ENCODE peak calls at places on chromosomes 11 and 22, in four cellular contexts. One of them, this sample, is unnamed.
A peak's percentile ranks its signal among the peaks of the same experiment; 100 is the strongest.

GRCh38 chr11:105469931-105470330 is 139.9 kb upstream of the GRIA4 start:
- DNase-seq in pancreas: no peak
- DNase-seq in myocyte: no peak
- DNase-seq in activated CD4-positive, CD25-positive, alpha-beta regulatory T cell: no peak
- DNase-seq in this sample: no peak

GRCh38 chr22:22895776-22896445 is 8.3 kb downstream of the IGLL5 start:
- DNase-seq in pancreas: no peak
- DNase-seq in myocyte: no peak
- DNase-seq in activated CD4-positive, CD25-positive, alpha-beta regulatory T cell: no peak
- DNase-seq in this sample: no peak

GRCh38 chr11:72799441-72799840 is 5.6 kb upstream of the STARD10 start:
- DNase-seq in activated CD4-positive, CD25-positive, alpha-beta regulatory T cell: no peak
- DNase-seq in myocyte: no peak
- DNase-seq in pancreas: no peak
- DNase-seq in this sample: no peak

GRCh38 chr11:104957280-104957679 is 11.1 kb downstream of the CASP4 start:
- DNase-seq in pancreas: no peak
- DNase-seq in activated CD4-positive, CD25-positive, alpha-beta regulatory T cell: no peak
- DNase-seq in myocyte: no peak
- DNase-seq in this sample: no peak

GRCh38 chr11:125903753-125904659 is at the start of gene DDX25:
- DNase-seq in pancreas: peak; percentile 49
- DNase-seq in myocyte: no peak
- DNase-seq in activated CD4-positive, CD25-positive, alpha-beta regulatory T cell: no peak
- DNase-seq in this sample: no peak

GRCh38 chr11:15599376-15599775 is 484.7 kb downstream of the INSC start:
- DNase-seq in activated CD4-positive, CD25-positive, alpha-beta regulatory T cell: no peak
- DNase-seq in pancreas: no peak
- DNase-seq in myocyte: no peak
- DNase-seq in this sample: no peak

GRCh38 chr11:72793081-72793451 is 781 bp downstream of the STARD10 start:
- DNase-seq in myocyte: no peak
- DNase-seq in pancreas: no peak
- DNase-seq in activated CD4-positive, CD25-positive, alpha-beta regulatory T cell: no peak
- DNase-seq in this sample: no peak

GRCh38 chr11:71342951-71343827 is 90.8 kb upstream of the SHANK2 start:
- DNase-seq in pancreas: peak; percentile 79
- DNase-seq in activated CD4-positive, CD25-positive, alpha-beta regulatory T cell: no peak
- DNase-seq in myocyte: peak; percentile 56
- DNase-seq in this sample: peak; percentile 14

GRCh38 chr22:43198936-43199335 is 12.0 kb upstream of the TTLL12 start:
- DNase-seq in activated CD4-positive, CD25-positive, alpha-beta regulatory T cell: no peak
- DNase-seq in pancreas: no peak
- DNase-seq in myocyte: no peak
- DNase-seq in this sample: no peak

GRCh38 chr11:12765428-12765827 is 91.2 kb downstream of the TEAD1 start:
- DNase-seq in pancreas: no peak
- DNase-seq in activated CD4-positive, CD25-positive, alpha-beta regulatory T cell: no peak
- DNase-seq in myocyte: peak; percentile 87
- DNase-seq in this sample: no peak

GRCh38 chr11:129440028-129440630 is 64.5 kb downstream of the BARX2 start:
- DNase-seq in pancreas: peak; percentile 72
- DNase-seq in activated CD4-positive, CD25-positive, alpha-beta regulatory T cell: no peak
- DNase-seq in myocyte: no peak
- DNase-seq in this sample: peak; percentile 56

GRCh38 chr11:119699227-119699626 is 29.8 kb downstream of the NECTIN1 start:
- DNase-seq in activated CD4-positive, CD25-positive, alpha-beta regulatory T cell: no peak
- DNase-seq in pancreas: peak; percentile 69
- DNase-seq in myocyte: no peak
- DNase-seq in this sample: peak; percentile 45

GRCh38 chr11:31240340-31240904 is 129.1 kb downstream of the DCDC1 start:
- DNase-seq in myocyte: peak; percentile 57
- DNase-seq in activated CD4-positive, CD25-positive, alpha-beta regulatory T cell: no peak
- DNase-seq in pancreas: no peak
- DNase-seq in this sample: no peak

GRCh38 chr22:40055143-40055926 is 60.6 kb downstream of the FAM83F start:
- DNase-seq in pancreas: no peak
- DNase-seq in activated CD4-positive, CD25-positive, alpha-beta regulatory T cell: no peak
- DNase-seq in myocyte: no peak
- DNase-seq in this sample: no peak

GRCh38 chr11:35373284-35373933 is 45.9 kb downstream of the SLC1A2 start:
- DNase-seq in myocyte: no peak
- DNase-seq in pancreas: peak; percentile 61
- DNase-seq in activated CD4-positive, CD25-positive, alpha-beta regulatory T cell: no peak
- DNase-seq in this sample: peak; percentile 69

GRCh38 chr11:94885133-94885532 is 88.2 kb downstream of the CWC15 start:
- DNase-seq in myocyte: no peak
- DNase-seq in activated CD4-positive, CD25-positive, alpha-beta regulatory T cell: no peak
- DNase-seq in pancreas: no peak
- DNase-seq in this sample: no peak

GRCh38 chr11:121722431-121723256 is 269.9 kb upstream of the SORL1-AS1 start:
- DNase-seq in pancreas: peak; percentile 66
- DNase-seq in activated CD4-positive, CD25-positive, alpha-beta regulatory T cell: no peak
- DNase-seq in myocyte: peak; percentile 71
- DNase-seq in this sample: peak; percentile 91

GRCh38 chr11:95764267-95764898 is 25.2 kb downstream of the FAM76B start:
- DNase-seq in myocyte: peak; percentile 65
- DNase-seq in activated CD4-positive, CD25-positive, alpha-beta regulatory T cell: no peak
- DNase-seq in pancreas: no peak
- DNase-seq in this sample: no peak

GRCh38 chr22:40030757-40031092 is 36.0 kb downstream of the FAM83F start:
- DNase-seq in myocyte: no peak
- DNase-seq in pancreas: no peak
- DNase-seq in activated CD4-positive, CD25-positive, alpha-beta regulatory T cell: no peak
- DNase-seq in this sample: no peak

GRCh38 chr11:74520927-74521665 is 27.6 kb upstream of the LIPT2 start:
- DNase-seq in myocyte: no peak
- DNase-seq in activated CD4-positive, CD25-positive, alpha-beta regulatory T cell: no peak
- DNase-seq in pancreas: no peak
- DNase-seq in this sample: no peak

GRCh38 chr22:48192920-48193319 is 1430.5 kb downstream of the TBC1D22A start:
- DNase-seq in myocyte: no peak
- DNase-seq in activated CD4-positive, CD25-positive, alpha-beta regulatory T cell: no peak
- DNase-seq in pancreas: no peak
- DNase-seq in this sample: no peak

GRCh38 chr22:47575291-47575690 is 812.8 kb downstream of the TBC1D22A start:
- DNase-seq in myocyte: no peak
- DNase-seq in activated CD4-positive, CD25-positive, alpha-beta regulatory T cell: no peak
- DNase-seq in pancreas: no peak
- DNase-seq in this sample: peak; percentile 22

GRCh38 chr11:97850726-97851125 is 1170.0 kb upstream of the CNTN5 start:
- DNase-seq in activated CD4-positive, CD25-positive, alpha-beta regulatory T cell: no peak
- DNase-seq in pancreas: no peak
- DNase-seq in myocyte: no peak
- DNase-seq in this sample: no peak

GRCh38 chr22:17981497-17981896 is 42.9 kb downstream of the MICAL3 start:
- DNase-seq in activated CD4-positive, CD25-positive, alpha-beta regulatory T cell: no peak
- DNase-seq in myocyte: no peak
- DNase-seq in pancreas: no peak
- DNase-seq in this sample: no peak

GRCh38 chr11:44365616-44366015 is 55.7 kb upstream of the ALX4 start:
- DNase-seq in myocyte: no peak
- DNase-seq in activated CD4-positive, CD25-positive, alpha-beta regulatory T cell: no peak
- DNase-seq in pancreas: no peak
- DNase-seq in this sample: no peak

GRCh38 chr11:8624698-8625097 is 30.7 kb upstream of the STK33 start:
- DNase-seq in myocyte: no peak
- DNase-seq in pancreas: no peak
- DNase-seq in activated CD4-positive, CD25-positive, alpha-beta regulatory T cell: no peak
- DNase-seq in this sample: no peak

This sample was measured in mucosa of gallbladder.